ENCODE peak calls at places on chromosome 6, in five cellular contexts. Q is NCI-H1417 treated with DMSO at 0.1 percent for 48 hours; K is activated CD4-positive, alpha-beta T cell treated with anti-CD3 and anti-CD28 coated beads for 1 hour; C is iris pigment epithelial cell; N is anterior cingulate cortex. G is an unnamed sample.

GRCh38 chr6:25253371-25253770 is 25.8 kb upstream of the CARMIL1 start:
- DNase-seq in Q (no peak), K (no peak), C (no peak), N (no peak), G (no peak)

GRCh38 chr6:125947581-125947980 is 9.0 kb upstream of the HINT3 start:
- DNase-seq in Q (no peak), K (no peak), C (peak), N (no peak), G (peak)

GRCh38 chr6:42532038-42532669 is 31.7 kb upstream of the UBR2 start:
- DNase-seq in Q (no peak), K (no peak), C (peak), N (no peak), G (no peak)

GRCh38 chr6:83905648-83906047 is 46.2 kb downstream of the CYB5R4 start:
- DNase-seq in Q (no peak), K (no peak), C (no peak), N (no peak), G (no peak)

GRCh38 chr6:74041420-74041819 is 345.4 kb downstream of the CD109 start:
- DNase-seq in Q (no peak), K (no peak), C (no peak), N (no peak), G (no peak)

GRCh38 chr6:42727084-42727601 is 4.7 kb upstream of the PRPH2 start:
- DNase-seq in Q (no peak), K (no peak), C (peak), N (peak), G (no peak)

GRCh38 chr6:40376113-40376650 is 211.0 kb downstream of the LRFN2 start:
- DNase-seq in Q (no peak), K (no peak), C (no peak), N (no peak), G (no peak)

GRCh38 chr6:56091159-56091869 is 156.1 kb downstream of the COL21A1 start:
- DNase-seq in Q (no peak), K (no peak), C (peak), N (no peak), G (peak)

GRCh38 chr6:150229775-150230561 is 87.1 kb downstream of the PPP1R14C start:
- DNase-seq in Q (no peak), K (no peak), C (peak), N (no peak), G (peak)

GRCh38 chr6:156166093-156166492 is 611.1 kb upstream of the ARID1B start:
- DNase-seq in Q (no peak), K (no peak), C (no peak), N (no peak), G (no peak)

GRCh38 chr6:144896876-144897275 is 611.7 kb downstream of the UTRN start:
- DNase-seq in Q (no peak), K (no peak), C (no peak), N (no peak), G (no peak)

GRCh38 chr6:35327349-35328027 is 14.9 kb upstream of the PPARD start:
- DNase-seq in Q (no peak), K (peak), C (peak), N (no peak), G (no peak)

GRCh38 chr6:45116714-45117410 is 211.3 kb upstream of the RUNX2 start:
- DNase-seq in Q (no peak), K (no peak), C (peak), N (no peak), G (peak)

GRCh38 chr6:138945354-138945753 is 42.7 kb downstream of the REPS1 start:
- DNase-seq in Q (no peak), K (no peak), C (no peak), N (no peak), G (peak)

GRCh38 chr6:31541059-31541657 is 645 bp downstream of the DDX39B start:
- DNase-seq in Q (no peak), K (peak), C (peak), N (no peak), G (peak)

GRCh38 chr6:63565727-63566625 is 6.3 kb upstream of the LOC128125822 start:
- DNase-seq in Q (no peak), K (no peak), C (peak), N (no peak), G (peak)

GRCh38 chr6:114108119-114109002 is 137.4 kb upstream of the HDAC2 start:
- DNase-seq in Q (no peak), K (no peak), C (peak), N (peak), G (peak)

GRCh38 chr6:101662111-101662897 is 268.8 kb downstream of the GRIK2 start:
- DNase-seq in Q (no peak), K (no peak), C (no peak), N (no peak), G (no peak)

GRCh38 chr6:30358340-30358679 is 13.4 kb downstream of the RPP21 start:
- DNase-seq in Q (no peak), K (no peak), C (no peak), N (no peak), G (no peak)

GRCh38 chr6:50128420-50129005 is 78.8 kb upstream of the DEFB112 start:
- DNase-seq in Q (no peak), K (no peak), C (peak), N (no peak), G (no peak)